ENCODE peak calls at places on chromosome 13, in seven cellular contexts. One of them, this sample, is unnamed. For H3K79me1, the result is how much of the 10 kb centered on the place peaks cover.

GRCh38 chr13:29162638-29163037 is 342.5 kb downstream of the MTUS2 start:
- DNase-seq in IMR-90: no peak
- DNase-seq in mesendoderm: peak
- DNase-seq in neuronal stem cell: no peak
- DNase-seq in H1: no peak
- DNase-seq in H9: no peak
- DNase-seq in mesenchymal stem cell: peak
- DNase-seq in this sample: peak

GRCh38 chr13:45055198-45055901 is 65.0 kb upstream of the GTF2F2 start:
- DNase-seq in IMR-90: peak
- DNase-seq in mesendoderm: no peak
- DNase-seq in neuronal stem cell: no peak
- DNase-seq in H1: no peak
- DNase-seq in H9: no peak
- DNase-seq in mesenchymal stem cell: peak
- DNase-seq in this sample: peak

GRCh38 chr13:42367836-42368235 is 95.9 kb downstream of the AKAP11 start:
- DNase-seq in IMR-90: no peak
- DNase-seq in mesendoderm: no peak
- DNase-seq in neuronal stem cell: no peak
- DNase-seq in H1: no peak
- DNase-seq in H9: no peak
- DNase-seq in mesenchymal stem cell: peak
- DNase-seq in this sample: no peak

GRCh38 chr13:93535256-93535655 is 308.6 kb downstream of the GPC6 start:
- DNase-seq in IMR-90: peak
- DNase-seq in mesendoderm: no peak
- DNase-seq in neuronal stem cell: no peak
- DNase-seq in H1: no peak
- DNase-seq in H9: no peak
- DNase-seq in mesenchymal stem cell: peak
- DNase-seq in this sample: peak

GRCh38 chr13:75931116-75931515 is 295.0 kb downstream of the LMO7 start:
- DNase-seq in IMR-90: peak
- DNase-seq in mesendoderm: no peak
- DNase-seq in neuronal stem cell: no peak
- DNase-seq in H1: no peak
- DNase-seq in H9: no peak
- DNase-seq in mesenchymal stem cell: peak
- DNase-seq in this sample: no peak

GRCh38 chr13:44243198-44243852 is 130.3 kb upstream of the SERP2 start:
- DNase-seq in IMR-90: peak
- DNase-seq in mesendoderm: peak
- DNase-seq in neuronal stem cell: peak
- DNase-seq in H1: peak
- DNase-seq in H9: peak
- DNase-seq in mesenchymal stem cell: peak
- DNase-seq in this sample: peak

GRCh38 chr13:46113596-46113995 is 8.8 kb upstream of the CPB2 start:
- DNase-seq in IMR-90: no peak
- DNase-seq in mesendoderm: no peak
- DNase-seq in neuronal stem cell: no peak
- DNase-seq in H1: no peak
- DNase-seq in H9: no peak
- DNase-seq in mesenchymal stem cell: peak
- DNase-seq in this sample: no peak

GRCh38 chr13:48950507-48950886 is 25.2 kb upstream of the FNDC3A start:
- DNase-seq in IMR-90: peak
- DNase-seq in mesendoderm: peak
- DNase-seq in neuronal stem cell: no peak
- DNase-seq in H1: no peak
- DNase-seq in H9: no peak
- DNase-seq in mesenchymal stem cell: no peak
- DNase-seq in this sample: no peak

GRCh38 chr13:70568571-70568970 is 460.3 kb upstream of the KLHL1 start:
- DNase-seq in IMR-90: peak
- DNase-seq in mesendoderm: peak
- DNase-seq in neuronal stem cell: peak
- DNase-seq in H1: no peak
- DNase-seq in H9: no peak
- DNase-seq in mesenchymal stem cell: peak
- DNase-seq in this sample: peak

GRCh38 chr13:99501135-99501951 is at the start of gene TM9SF2:
- DNase-seq in IMR-90: peak
- DNase-seq in mesendoderm: peak
- DNase-seq in neuronal stem cell: peak
- DNase-seq in H1: peak
- DNase-seq in H9: peak
- DNase-seq in mesenchymal stem cell: peak
- DNase-seq in this sample: peak

GRCh38 chr13:52736891-52737290 is 2.7 kb downstream of the CNMD start:
- DNase-seq in IMR-90: no peak
- DNase-seq in mesendoderm: no peak
- DNase-seq in neuronal stem cell: no peak
- DNase-seq in H1: no peak
- DNase-seq in H9: no peak
- DNase-seq in mesenchymal stem cell: no peak
- DNase-seq in this sample: no peak

GRCh38 chr13:60591348-60591747 is 194.3 kb downstream of the TDRD3 start:
- DNase-seq in IMR-90: peak
- DNase-seq in mesendoderm: no peak
- DNase-seq in neuronal stem cell: no peak
- DNase-seq in H1: no peak
- DNase-seq in H9: no peak
- DNase-seq in mesenchymal stem cell: no peak
- DNase-seq in this sample: no peak

GRCh38 chr13:67143544-67144115 is 86.5 kb downstream of the PCDH9 start:
- DNase-seq in IMR-90: peak
- DNase-seq in mesendoderm: no peak
- DNase-seq in neuronal stem cell: no peak
- DNase-seq in H1: no peak
- DNase-seq in H9: no peak
- DNase-seq in mesenchymal stem cell: peak
- DNase-seq in this sample: no peak

GRCh38 chr13:73835138-73835721 is 299.0 kb downstream of the KLF12 start:
- DNase-seq in IMR-90: peak
- DNase-seq in mesendoderm: peak
- DNase-seq in neuronal stem cell: peak
- DNase-seq in H1: no peak
- DNase-seq in H9: no peak
- DNase-seq in mesenchymal stem cell: peak
- DNase-seq in this sample: peak

GRCh38 chr13:21344662-21345176 is 114.4 kb downstream of the ZDHHC20 start:
- DNase-seq in IMR-90: no peak
- DNase-seq in mesendoderm: no peak
- DNase-seq in neuronal stem cell: no peak
- DNase-seq in H1: no peak
- DNase-seq in H9: no peak
- DNase-seq in mesenchymal stem cell: no peak
- DNase-seq in this sample: no peak

DNA sequence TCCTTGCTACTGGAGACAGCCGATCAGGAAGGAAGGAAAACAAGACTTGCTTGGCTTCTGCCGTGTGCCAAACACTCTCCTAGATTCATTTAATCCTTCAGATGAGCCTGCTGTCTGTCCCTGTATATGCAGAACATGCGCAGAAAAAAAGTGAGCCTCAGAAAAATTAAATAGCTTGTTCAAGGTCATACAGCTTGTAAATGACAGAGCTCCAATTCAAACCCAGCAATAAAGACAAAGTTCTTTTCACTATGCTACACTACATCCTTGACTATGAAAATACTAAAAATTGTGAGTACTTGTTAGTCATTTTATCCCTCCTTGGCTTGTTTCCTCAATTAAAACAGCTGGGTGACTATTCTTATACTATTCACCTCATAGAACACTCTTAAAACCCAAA is 121.4 kb downstream of the KCNRG start:
- DNase-seq in IMR-90: no peak
- DNase-seq in mesendoderm: no peak
- DNase-seq in neuronal stem cell: no peak
- DNase-seq in H1: no peak
- DNase-seq in H9: no peak
- DNase-seq in mesenchymal stem cell: no peak
- DNase-seq in this sample: no peak
- H3K4ac ChIP-seq in IMR-90: no peak
- H3K4ac ChIP-seq in mesendoderm: no peak
- H3K4ac ChIP-seq in neuronal stem cell: no peak
- H3K4ac ChIP-seq in H1: no peak
- H3K4ac ChIP-seq in H9: no peak
- H3K4ac ChIP-seq in mesenchymal stem cell: no peak
- H3K4ac ChIP-seq in this sample: no peak

DNA sequence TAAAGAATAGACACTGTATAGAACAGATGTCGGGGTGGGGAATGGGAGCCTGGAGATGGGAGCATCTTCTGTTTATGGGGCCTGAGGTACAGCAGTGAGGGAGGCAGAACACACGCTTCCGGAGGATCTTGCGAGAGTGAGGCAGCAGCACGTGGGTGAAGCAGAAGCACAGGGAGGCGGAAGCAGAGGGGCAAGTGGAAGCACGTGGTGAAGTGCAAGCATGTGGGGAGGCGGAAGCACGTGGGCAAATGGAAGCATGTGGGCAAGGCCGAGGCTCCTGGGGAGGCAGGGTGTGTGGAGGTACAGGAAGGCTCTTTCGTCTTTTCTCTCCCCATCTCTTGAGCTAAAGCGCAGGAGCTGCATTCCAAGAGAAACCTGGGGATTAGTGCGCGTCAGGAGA is 198.4 kb downstream of the ATP8A2 start:
- DNase-seq in IMR-90: no peak
- DNase-seq in mesendoderm: no peak
- DNase-seq in neuronal stem cell: no peak
- DNase-seq in H1: no peak
- DNase-seq in H9: no peak
- DNase-seq in mesenchymal stem cell: no peak
- DNase-seq in this sample: no peak
- H3K79me1 ChIP-seq in IMR-90: under half
- H3K79me1 ChIP-seq in mesendoderm: under half
- H3K79me1 ChIP-seq in neuronal stem cell: under half
- H3K79me1 ChIP-seq in H1: under half
- H3K79me1 ChIP-seq in H9: under half
- H3K79me1 ChIP-seq in mesenchymal stem cell: under half
- H3K79me1 ChIP-seq in this sample: under half

GRCh38 chr13:98481511-98481951 is 95.4 kb downstream of the STK24 start:
- DNase-seq in IMR-90: peak
- DNase-seq in mesendoderm: no peak
- DNase-seq in neuronal stem cell: no peak
- DNase-seq in H1: no peak
- DNase-seq in H9: no peak
- DNase-seq in mesenchymal stem cell: no peak
- DNase-seq in this sample: no peak
- H3K23ac ChIP-seq in IMR-90: no peak
- H3K23ac ChIP-seq in mesendoderm: no peak
- H3K23ac ChIP-seq in neuronal stem cell: no peak
- H3K23ac ChIP-seq in H1: no peak
- H3K23ac ChIP-seq in H9: no peak
- H3K23ac ChIP-seq in mesenchymal stem cell: no peak
- H3K23ac ChIP-seq in this sample: no peak

DNA sequence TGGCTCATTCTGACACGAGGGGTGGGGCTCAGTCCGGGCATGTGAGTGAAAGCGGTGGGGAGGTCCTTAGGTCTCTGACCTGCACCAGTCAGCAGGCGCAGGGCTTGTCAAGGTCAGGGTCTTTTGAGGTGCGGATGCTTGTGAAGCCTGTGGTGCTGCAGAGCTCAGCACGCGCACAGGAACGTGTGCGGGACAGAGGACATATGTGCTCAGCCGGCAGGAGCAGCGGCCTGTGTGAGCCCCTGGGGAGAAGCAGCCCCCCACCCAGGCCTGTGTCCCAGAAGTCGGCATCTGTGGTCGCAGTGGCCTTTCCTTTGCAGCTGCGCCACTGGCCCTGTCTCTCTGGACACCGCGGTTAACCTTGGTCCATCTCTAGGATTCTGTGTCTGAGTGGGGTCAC is 30.9 kb downstream of the ATP4B start:
- DNase-seq in IMR-90: no peak
- DNase-seq in mesendoderm: no peak
- DNase-seq in neuronal stem cell: no peak
- DNase-seq in H1: no peak
- DNase-seq in H9: no peak
- DNase-seq in mesenchymal stem cell: no peak
- DNase-seq in this sample: no peak
- H3K4ac ChIP-seq in IMR-90: peak
- H3K4ac ChIP-seq in mesendoderm: no peak
- H3K4ac ChIP-seq in neuronal stem cell: no peak
- H3K4ac ChIP-seq in H1: no peak
- H3K4ac ChIP-seq in H9: no peak
- H3K4ac ChIP-seq in mesenchymal stem cell: no peak
- H3K4ac ChIP-seq in this sample: no peak

DNA sequence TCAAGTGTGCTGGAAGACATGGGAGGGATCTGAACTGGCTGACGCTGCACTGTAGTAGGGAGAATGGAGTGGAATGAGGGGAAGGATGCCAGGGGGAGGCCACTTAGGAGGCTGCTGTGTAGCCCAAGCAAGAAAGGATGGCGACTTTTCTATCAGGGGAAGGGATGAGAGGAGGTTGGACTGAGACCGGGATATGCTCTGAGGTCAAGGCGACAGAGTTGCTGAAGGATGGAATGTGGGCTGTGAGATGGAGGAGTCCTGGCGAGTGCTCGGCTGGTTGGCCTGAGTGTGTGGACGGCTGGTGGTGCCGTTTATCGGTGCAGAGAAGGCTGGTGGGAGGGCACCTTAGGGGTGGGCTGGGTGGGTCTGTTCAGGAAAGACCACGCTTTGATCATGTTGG is 45.7 kb downstream of the IRS2 start:
- DNase-seq in IMR-90: no peak
- DNase-seq in mesendoderm: no peak
- DNase-seq in neuronal stem cell: no peak
- DNase-seq in H1: no peak
- DNase-seq in H9: no peak
- DNase-seq in mesenchymal stem cell: no peak
- DNase-seq in this sample: no peak
- H3K79me1 ChIP-seq in IMR-90: under half
- H3K79me1 ChIP-seq in mesendoderm: under half
- H3K79me1 ChIP-seq in neuronal stem cell: under half
- H3K79me1 ChIP-seq in H1: under half
- H3K79me1 ChIP-seq in H9: under half
- H3K79me1 ChIP-seq in mesenchymal stem cell: under half
- H3K79me1 ChIP-seq in this sample: under half

This sample was measured in trophoblast cell.